ENCODE peak calls at places on chromosome 5, in seven cellular contexts. K, I, E, V, U, X and M are unnamed samples. For H3K27me3, the result is how much of the 10 kb centered on the place peaks cover.

GRCh38 chr5:179342577-179342976 is 2.7 kb downstream of the ADAMTS2 start:
- DNase-seq in K (peak), I (no peak), E (no peak), V (no peak), U (no peak), X (no peak), M (no peak)

GRCh38 chr5:28927559-28928326 is 1889.4 kb upstream of the CDH9 start:
- DNase-seq in K (peak), I (no peak), E (no peak), V (no peak), U (no peak), X (no peak), M (no peak)

GRCh38 chr5:60810036-60810435 is 34.0 kb downstream of the ELOVL7 start:
- DNase-seq in K (no peak), I (no peak), E (no peak), V (no peak), U (no peak), X (no peak), M (no peak)

GRCh38 chr5:373710-374602 is 52.4 kb downstream of the AHRR start:
- DNase-seq in K (no peak), I (peak), E (peak), V (peak), U (no peak), X (peak), M (no peak)

GRCh38 chr5:124634820-124635323 is 111.6 kb downstream of the ZNF608 start:
- DNase-seq in K (no peak), I (no peak), E (no peak), V (no peak), U (no peak), X (no peak), M (no peak)

GRCh38 chr5:139543423-139543991 is 17.6 kb upstream of the UBE2D2 start:
- DNase-seq in K (peak), I (peak), E (no peak), V (peak), U (no peak), X (no peak), M (no peak)

GRCh38 chr5:61055434-61056006 is 106.7 kb downstream of the SMIM15 start:
- DNase-seq in K (no peak), I (no peak), E (no peak), V (no peak), U (no peak), X (peak), M (no peak)

GRCh38 chr5:99032234-99033013 is 103.6 kb upstream of the CHD1 start:
- DNase-seq in K (no peak), I (peak), E (peak), V (peak), U (peak), X (peak), M (peak)

GRCh38 chr5:157603333-157604190 is 28.0 kb upstream of the ADAM19 start:
- DNase-seq in K (no peak), I (no peak), E (no peak), V (no peak), U (no peak), X (no peak), M (peak)

GRCh38 chr5:177353093-177353492 is 1.6 kb upstream of the LMAN2 start:
- DNase-seq in K (no peak), I (no peak), E (no peak), V (no peak), U (no peak), X (no peak), M (no peak)

GRCh38 chr5:173735171-173735570 is 118.7 kb upstream of the BOD1 start:
- DNase-seq in K (no peak), I (no peak), E (no peak), V (no peak), U (no peak), X (no peak), M (no peak)

GRCh38 chr5:93582677-93583524 is at the start of gene NR2F1:
- DNase-seq in K (peak), I (no peak), E (no peak), V (peak), U (peak), X (peak), M (peak)

GRCh38 chr5:95446009-95446408 is 54.8 kb downstream of the FAM81B start:
- DNase-seq in K (no peak), I (no peak), E (no peak), V (no peak), U (no peak), X (no peak), M (peak)

GRCh38 chr5:42951169-42951846 is 88.8 kb downstream of the ANXA2R start:
- DNase-seq in K (peak), I (peak), E (peak), V (no peak), U (no peak), X (peak), M (no peak)

GRCh38 chr5:132380047-132380446 is 10.5 kb downstream of the SLC22A5 start:
- DNase-seq in K (no peak), I (no peak), E (no peak), V (no peak), U (no peak), X (no peak), M (no peak)

GRCh38 chr5:89283758-89284493 is 400.9 kb upstream of the MEF2C start:
- DNase-seq in K (no peak), I (no peak), E (no peak), V (no peak), U (no peak), X (peak), M (no peak)

GRCh38 chr5:98726258-98726657 is 47.2 kb upstream of the RGMB start:
- DNase-seq in K (no peak), I (no peak), E (no peak), V (no peak), U (no peak), X (no peak), M (no peak)

GRCh38 chr5:176740702-176741565 is 69.4 kb upstream of the UNC5A start:
- DNase-seq in K (no peak), I (no peak), E (no peak), V (no peak), U (no peak), X (no peak), M (no peak)

GRCh38 chr5:15383021-15383420 is 117.0 kb upstream of the FBXL7 start:
- DNase-seq in K (no peak), I (no peak), E (no peak), V (no peak), U (no peak), X (no peak), M (no peak)

GRCh38 chr5:78594946-78595921 is 53.3 kb downstream of the LHFPL2 start:
- DNase-seq in K (no peak), I (no peak), E (peak), V (no peak), U (no peak), X (no peak), M (peak)

GRCh38 chr5:31100781-31101180 is 92.7 kb upstream of the CDH6 start:
- DNase-seq in K (no peak), I (no peak), E (no peak), V (no peak), U (no peak), X (no peak), M (no peak)

GRCh38 chr5:95537501-95537900 is 17.3 kb downstream of the SKIC3 start:
- DNase-seq in K (no peak), I (no peak), E (no peak), V (no peak), U (no peak), X (no peak), M (no peak)

GRCh38 chr5:36950586-36951457 is 74.3 kb downstream of the NIPBL start:
- DNase-seq in K (no peak), I (no peak), E (no peak), V (no peak), U (no peak), X (no peak), M (peak)

GRCh38 chr5:132487841-132488555 is 2.6 kb downstream of the IRF1 start:
- DNase-seq in K (no peak), I (peak), E (no peak), V (no peak), U (no peak), X (no peak), M (no peak)

GRCh38 chr5:117461403-117461802 is 886.8 kb upstream of the SEMA6A start:
- DNase-seq in K (no peak), I (no peak), E (no peak), V (no peak), U (no peak), X (no peak), M (no peak)

GRCh38 chr5:117454716-117455212 is 880.1 kb upstream of the SEMA6A start:
- DNase-seq in K (peak), I (peak), E (peak), V (peak), U (peak), X (peak), M (no peak)

GRCh38 chr5:117455236-117456233 is 880.9 kb upstream of the SEMA6A start:
- DNase-seq in K (peak), I (no peak), E (no peak), V (peak), U (no peak), X (peak), M (no peak)
- H3K4me3 ChIP-seq in K (peak), I (peak), E (no peak), V (peak), U (no peak), X (no peak), M (no peak)

GRCh38 chr5:142171270-142171669 is 62.7 kb downstream of the NDFIP1 start:
- DNase-seq in K (no peak), I (no peak), E (no peak), V (no peak), U (no peak), X (no peak), M (no peak)
- TF ChIP-seq CTCF in K (no peak), I (no peak), E (no peak), V (peak), U (no peak), X (peak), M (no peak)

GRCh38 chr5:73305386-73305785 is 132.4 kb downstream of the TMEM174 start:
- DNase-seq in K (no peak), I (no peak), E (no peak), V (no peak), U (no peak), X (no peak), M (no peak)
- H3K27me3 ChIP-seq in K (half or more), I (half or more), E (under half), V (half or more), U (under half), X (under half), M (under half)

DNA sequence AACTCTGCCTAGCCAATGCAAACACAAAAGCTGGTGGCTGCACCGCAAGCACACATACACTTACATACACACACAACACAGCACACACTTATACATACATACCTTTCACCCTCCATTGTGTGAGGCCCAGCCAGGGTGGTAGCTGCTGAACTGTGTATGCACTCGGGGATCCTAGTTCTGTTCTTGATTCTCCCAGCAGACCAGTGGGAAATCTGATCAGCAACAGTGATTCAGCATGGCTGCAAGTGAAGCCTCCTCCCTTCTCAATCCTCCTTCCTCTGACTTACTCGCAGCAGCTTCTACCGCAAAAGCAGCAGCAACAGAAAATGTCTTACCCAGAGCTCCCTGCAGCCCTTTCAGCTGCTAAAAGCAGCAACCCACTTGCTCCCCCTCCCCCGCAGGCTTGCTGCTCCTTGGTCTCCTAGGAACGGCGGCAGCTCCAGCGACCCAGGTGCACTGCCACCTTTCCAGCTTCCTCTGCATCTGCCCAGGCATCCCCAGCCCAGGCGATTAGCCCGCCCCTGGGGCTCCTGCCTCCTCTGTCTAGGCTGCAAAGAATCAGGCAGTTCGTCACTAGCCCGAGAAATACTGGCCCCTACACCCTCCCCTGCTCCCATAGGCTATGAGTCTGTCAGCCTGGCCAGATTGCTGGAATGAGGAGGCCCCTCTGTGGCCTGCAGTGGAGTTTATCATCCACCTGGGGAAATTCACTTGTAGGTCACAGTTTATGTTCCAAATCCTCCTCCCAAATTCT is at the start of gene KLHL3:
- DNase-seq in K (peak), I (peak), E (no peak), V (peak), U (no peak), X (no peak), M (no peak)
- H3K4me3 ChIP-seq in K (peak), I (peak), E (peak), V (peak), U (peak), X (no peak), M (peak)

GRCh38 chr5:167793700-167794099 is 497.7 kb upstream of the WWC1 start:
- DNase-seq in K (no peak), I (no peak), E (no peak), V (no peak), U (no peak), X (no peak), M (no peak)
- TF ChIP-seq CTCF in K (no peak), I (no peak), E (no peak), V (no peak), U (no peak), X (no peak), M (no peak)

GRCh38 chr5:146345578-146346366 is 7.1 kb downstream of the POU4F3 start:
- DNase-seq in K (no peak), I (no peak), E (no peak), V (no peak), U (no peak), X (no peak), M (no peak)
- H3K27me3 ChIP-seq in K (half or more), I (half or more), E (under half), V (half or more), U (under half), X (half or more), M (under half)

GRCh38 chr5:25441810-25442209 is 797.0 kb upstream of the CDH10 start:
- DNase-seq in K (no peak), I (no peak), E (no peak), V (no peak), U (no peak), X (no peak), M (no peak)
- H3K4me3 ChIP-seq in K (no peak), I (no peak), E (no peak), V (no peak), U (no peak), X (no peak), M (no peak)